ENCODE peak calls at places on chromosomes 6 and 20, in five cellular contexts. L is PC-3, R is keratinocyte, O is MM.1S, Q is neural progenitor cell. Z is an unnamed sample.

GRCh38 chr20:61120595-61121515 is 131.2 kb upstream of the CDH4 start:
- DNase-seq in L (peak; percentile 35), R (peak; percentile 42), O (peak; percentile 64), Q (peak; percentile 81), Z (peak; percentile 76)

GRCh38 chr20:24389686-24390085 is 79.7 kb upstream of the SYNDIG1 start:
- DNase-seq in L (no peak), R (no peak), O (no peak), Q (no peak), Z (no peak)

GRCh38 chr20:8246153-8246552 is 114.1 kb downstream of the PLCB1 start:
- DNase-seq in L (no peak), R (no peak), O (no peak), Q (no peak), Z (no peak)

GRCh38 chr6:1758076-1758679 is 148.5 kb downstream of the FOXC1 start:
- DNase-seq in L (no peak), R (no peak), O (no peak), Q (no peak), Z (no peak)

GRCh38 chr6:154474636-154475428 is 35.7 kb downstream of the CNKSR3 start:
- DNase-seq in L (peak; percentile 51), R (no peak), O (no peak), Q (no peak), Z (peak; percentile 83)

GRCh38 chr6:131015630-131016263 is 47.3 kb downstream of the EPB41L2 start:
- DNase-seq in L (no peak), R (no peak), O (no peak), Q (no peak), Z (peak; percentile 8)

GRCh38 chr6:52881996-52882841 is 27.3 kb downstream of the GSTA3 start:
- DNase-seq in L (peak; percentile 84), R (peak; percentile 19), O (peak; percentile 58), Q (peak; percentile 70), Z (peak; percentile 70)

GRCh38 chr6:83167726-83168278 is 25.3 kb downstream of the PGM3 start:
- DNase-seq in L (no peak), R (no peak), O (no peak), Q (no peak), Z (no peak)

GRCh38 chr6:33886673-33887144 is 82.9 kb upstream of the MLN start:
- DNase-seq in L (peak; percentile 48), R (no peak), O (no peak), Q (no peak), Z (no peak)

GRCh38 chr6:34671801-34672656 is 24.5 kb downstream of the ILRUN start:
- DNase-seq in L (peak; percentile 57), R (no peak), O (peak; percentile 45), Q (no peak), Z (peak; percentile 75)

GRCh38 chr6:90508753-90509152 is 78.1 kb downstream of the MAP3K7 start:
- DNase-seq in L (no peak), R (no peak), O (no peak), Q (peak; percentile 31), Z (no peak)

GRCh38 chr6:54465649-54466300 is 157.5 kb downstream of the TINAG start:
- DNase-seq in L (no peak), R (no peak), O (no peak), Q (no peak), Z (no peak)

GRCh38 chr20:24470031-24470781 is 777 bp downstream of the SYNDIG1 start:
- DNase-seq in L (no peak), R (no peak), O (peak; percentile 49), Q (peak; percentile 59), Z (peak; percentile 57)

GRCh38 chr6:79895382-79896100 is 51.8 kb downstream of the ELOVL4 start:
- DNase-seq in L (peak; percentile 79), R (peak; percentile 77), O (no peak), Q (no peak), Z (peak; percentile 90)

GRCh38 chr6:159233365-159234101 is 64.3 kb downstream of the FNDC1 start:
- DNase-seq in L (no peak), R (no peak), O (no peak), Q (peak; percentile 71), Z (no peak)

GRCh38 chr6:158642097-158642601 is 2.4 kb downstream of the DYNLT1 start:
- DNase-seq in L (peak; percentile 93), R (peak; percentile 44), O (no peak), Q (no peak), Z (peak; percentile 81)

GRCh38 chr6:107185570-107185969 is 70.3 kb upstream of the BEND3 start:
- DNase-seq in L (peak; percentile 8), R (no peak), O (no peak), Q (peak; percentile 62), Z (peak; percentile 34)

GRCh38 chr6:10890151-10890550 is 3.3 kb downstream of the SYCP2L start:
- DNase-seq in L (no peak), R (no peak), O (no peak), Q (no peak), Z (no peak)

GRCh38 chr6:32664827-32665362 is 1.6 kb downstream of the HLA-DQB1 start:
- DNase-seq in L (no peak), R (no peak), O (no peak), Q (peak; percentile 10), Z (peak; percentile 67)

GRCh38 chr6:346389-347030 is 45.0 kb upstream of the IRF4 start:
- DNase-seq in L (peak; percentile 16), R (no peak), O (no peak), Q (no peak), Z (no peak)

GRCh38 chr6:149182262-149182661 is 135.2 kb upstream of the TAB2 start:
- DNase-seq in L (no peak), R (no peak), O (no peak), Q (no peak), Z (no peak)

GRCh38 chr6:55437141-55437540 is 109.9 kb downstream of the GFRAL start:
- DNase-seq in L (no peak), R (no peak), O (no peak), Q (no peak), Z (peak; percentile 72)

GRCh38 chr6:11875325-11876109 is 96.9 kb upstream of the ADTRP start:
- DNase-seq in L (no peak), R (no peak), O (no peak), Q (peak; percentile 66), Z (no peak)

GRCh38 chr6:41573268-41573667 is 27.1 kb downstream of the FOXP4 start:
- DNase-seq in L (no peak), R (no peak), O (no peak), Q (peak; percentile 60), Z (no peak)

GRCh38 chr6:97292671-97293070 is 9.7 kb upstream of the MMS22L start:
- DNase-seq in L (peak; percentile 27), R (no peak), O (no peak), Q (no peak), Z (no peak)

GRCh38 chr6:21915707-21916399 is 322.3 kb downstream of the SOX4 start:
- DNase-seq in L (peak; percentile 37), R (no peak), O (no peak), Q (no peak), Z (peak; percentile 60)

GRCh38 chr20:43448748-43449535 is 8.8 kb upstream of the SRSF6 start:
- DNase-seq in L (peak; percentile 74), R (no peak), O (peak; percentile 40), Q (peak; percentile 67), Z (peak; percentile 26)

GRCh38 chr6:53808302-53808881 is 13.6 kb downstream of the LRRC1 start:
- DNase-seq in L (no peak), R (no peak), O (no peak), Q (no peak), Z (no peak)

GRCh38 chr6:109820706-109821350 is 129.7 kb downstream of the FIG4 start:
- DNase-seq in L (no peak), R (no peak), O (no peak), Q (no peak), Z (no peak)

GRCh38 chr20:9270831-9271230 is 201.9 kb downstream of the PLCB4 start:
- DNase-seq in L (peak; percentile 46), R (no peak), O (no peak), Q (no peak), Z (no peak)

GRCh38 chr6:13397359-13398080 is 69.2 kb upstream of the TBC1D7 start:
- DNase-seq in L (no peak), R (no peak), O (peak; percentile 39), Q (no peak), Z (no peak)

GRCh38 chr6:98957440-98957839 is 9.7 kb upstream of the FBXL4 start:
- DNase-seq in L (peak; percentile 73), R (no peak), O (no peak), Q (no peak), Z (peak; percentile 43)

GRCh38 chr6:44086931-44087574 is 40.2 kb downstream of the MRPL14 start:
- DNase-seq in L (peak; percentile 22), R (no peak), O (no peak), Q (no peak), Z (no peak)

GRCh38 chr20:44908987-44909871 is 631 bp upstream of the PABPC1L start:
- DNase-seq in L (peak; percentile 4), R (no peak), O (no peak), Q (peak; percentile 23), Z (no peak)
- TF ChIP-seq EZH2 in L (no peak), R (no peak), O (no peak), Q (no peak), Z (no peak)

DNA sequence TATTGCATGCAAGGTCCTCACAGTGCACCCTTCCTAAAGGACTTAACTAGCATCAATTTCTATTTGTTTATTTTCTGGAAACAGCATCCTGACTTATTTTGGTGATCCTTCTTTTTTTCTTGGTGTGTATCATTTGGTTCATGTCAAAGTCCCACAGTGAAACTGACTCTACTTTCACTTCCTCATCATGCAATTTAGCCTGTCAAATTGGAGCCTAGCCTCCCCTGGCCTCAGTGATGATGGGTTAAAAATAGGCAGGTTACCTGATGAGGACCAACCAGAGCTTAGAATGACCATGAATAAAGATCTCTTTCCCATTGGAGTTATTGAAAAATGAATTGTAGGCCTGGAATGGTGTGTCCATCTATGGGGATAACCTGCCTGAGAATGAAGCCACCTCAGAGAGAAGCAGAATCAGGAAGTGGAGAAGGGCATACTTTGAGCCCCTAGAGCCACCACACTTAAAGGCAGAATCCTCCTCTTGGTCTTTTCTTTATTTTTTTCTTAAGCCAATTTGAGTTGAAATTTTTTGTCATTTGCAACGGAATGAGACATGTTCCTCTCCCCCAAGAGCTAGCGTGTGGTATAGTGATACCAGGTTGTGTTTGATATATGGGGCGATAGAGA is 105.6 kb downstream of the BTBD3 start:
- DNase-seq in L (no peak), R (no peak), O (peak; percentile 60), Q (no peak), Z (no peak)
- TF ChIP-seq EZH2 in L (no peak), R (no peak), O (no peak), Q (no peak), Z (no peak)

GRCh38 chr6:114342086-114342825 is 567 bp downstream of the HS3ST5 start:
- DNase-seq in L (peak; percentile 35), R (no peak), O (peak; percentile 64), Q (peak; percentile 70), Z (peak; percentile 16)
- TF ChIP-seq EZH2 in L (no peak), R (no peak), O (no peak), Q (no peak), Z (peak; percentile 36)

DNA sequence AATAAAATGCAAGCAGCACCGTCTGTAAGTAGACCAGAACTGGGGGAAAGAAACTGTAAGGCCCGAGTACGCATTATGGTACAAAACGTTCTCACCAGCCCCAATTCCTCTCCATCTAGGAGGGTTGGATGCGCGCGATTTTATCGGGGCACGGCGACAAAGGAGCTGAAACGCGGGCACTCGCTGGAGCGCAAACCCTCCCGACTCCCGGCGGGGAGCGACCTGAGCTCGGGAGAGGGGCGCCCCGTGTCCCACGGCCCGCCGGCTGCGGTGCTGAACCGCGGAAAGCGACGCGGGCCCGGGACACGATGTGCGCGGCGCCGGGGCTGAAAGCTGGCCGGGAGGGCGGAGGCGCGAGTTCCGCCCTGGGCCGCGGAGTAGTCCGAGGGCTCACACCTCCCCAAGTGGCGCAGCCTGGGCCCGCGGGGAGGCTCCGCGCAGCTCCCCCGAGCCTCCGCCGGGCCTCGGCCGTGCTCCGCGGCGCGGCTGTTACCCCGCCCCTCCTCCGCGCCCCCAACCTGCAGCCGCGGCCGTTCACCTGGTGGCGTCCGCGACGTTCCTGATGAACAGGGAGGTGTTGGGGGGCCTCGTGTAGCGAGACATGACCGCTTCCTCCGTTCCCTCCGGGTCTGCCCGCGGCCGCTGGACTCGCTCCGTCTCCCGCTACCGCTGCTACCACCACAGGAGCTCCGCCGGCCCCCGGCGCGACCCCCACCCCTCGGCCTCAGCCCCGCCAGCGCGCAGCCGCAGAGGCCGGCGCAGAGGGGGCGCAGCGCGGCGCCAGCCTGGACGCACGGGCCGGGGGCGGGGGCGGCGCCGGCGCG is at the start of gene SRSF12:
- DNase-seq in L (no peak), R (no peak), O (peak; percentile 63), Q (peak; percentile 85), Z (peak; percentile 51)
- TF ChIP-seq EZH2 in L (no peak), R (peak; percentile 37), O (no peak), Q (no peak), Z (no peak)

Z was measured in mammary epithelial cell.